ENCODE peak calls at places on chromosomes 7 and 10, in four cellular contexts. One of them, this sample, is unnamed.

GRCh38 chr7:132004528-132004927 is 448.1 kb upstream of the PODXL start:
- DNase-seq in neuronal stem cell: no peak
- DNase-seq in ovary: peak
- DNase-seq in RWPE2: no peak
- DNase-seq in this sample: no peak

GRCh38 chr10:133062085-133062484 is 25.6 kb upstream of the ADGRA1 start:
- DNase-seq in neuronal stem cell: no peak
- DNase-seq in ovary: no peak
- DNase-seq in RWPE2: no peak
- DNase-seq in this sample: no peak

GRCh38 chr10:42549851-42550250 is 88.5 kb downstream of the ZNF33B start:
- DNase-seq in RWPE2: no peak
- DNase-seq in neuronal stem cell: no peak
- DNase-seq in ovary: no peak
- DNase-seq in this sample: no peak

GRCh38 chr10:103855424-103855823 is at the start of gene SH3PXD2A:
- DNase-seq in neuronal stem cell: peak
- DNase-seq in RWPE2: no peak
- DNase-seq in ovary: peak
- DNase-seq in this sample: no peak

GRCh38 chr10:131212763-131213325 is 98.7 kb downstream of the TCERG1L start:
- DNase-seq in RWPE2: peak
- DNase-seq in ovary: no peak
- DNase-seq in neuronal stem cell: no peak
- DNase-seq in this sample: no peak

GRCh38 chr10:99579971-99580370 is 40.3 kb downstream of the SLC25A28 start:
- DNase-seq in ovary: no peak
- DNase-seq in RWPE2: no peak
- DNase-seq in neuronal stem cell: no peak
- DNase-seq in this sample: no peak

GRCh38 chr10:124461642-124462347 is at the start of gene LHPP:
- DNase-seq in ovary: peak
- DNase-seq in RWPE2: no peak
- DNase-seq in neuronal stem cell: peak
- DNase-seq in this sample: peak

GRCh38 chr10:98030093-98030821 is at the start of gene CRTAC1:
- DNase-seq in ovary: peak
- DNase-seq in RWPE2: no peak
- DNase-seq in neuronal stem cell: peak
- DNase-seq in this sample: no peak

GRCh38 chr10:69876931-69877330 is 75.2 kb downstream of the COL13A1 start:
- DNase-seq in RWPE2: no peak
- DNase-seq in ovary: no peak
- DNase-seq in neuronal stem cell: no peak
- DNase-seq in this sample: no peak

GRCh38 chr7:94392391-94392782 is 2.3 kb upstream of the COL1A2 start:
- DNase-seq in RWPE2: no peak
- DNase-seq in neuronal stem cell: no peak
- DNase-seq in ovary: no peak
- DNase-seq in this sample: no peak

GRCh38 chr7:30445770-30446169 is 32.8 kb downstream of the NOD1 start:
- DNase-seq in neuronal stem cell: no peak
- DNase-seq in ovary: peak
- DNase-seq in RWPE2: no peak
- DNase-seq in this sample: no peak

GRCh38 chr10:103736763-103737162 is 118.6 kb downstream of the SH3PXD2A start:
- DNase-seq in ovary: no peak
- DNase-seq in neuronal stem cell: peak
- DNase-seq in RWPE2: no peak
- DNase-seq in this sample: no peak

GRCh38 chr10:69846252-69847000 is 44.7 kb downstream of the COL13A1 start:
- DNase-seq in neuronal stem cell: no peak
- DNase-seq in ovary: no peak
- DNase-seq in RWPE2: no peak
- DNase-seq in this sample: no peak

GRCh38 chr7:12570148-12570528 is 382 bp upstream of the SCIN start:
- DNase-seq in neuronal stem cell: no peak
- DNase-seq in ovary: no peak
- DNase-seq in RWPE2: no peak
- DNase-seq in this sample: no peak

GRCh38 chr10:21584834-21585530 is 51.0 kb downstream of the MLLT10 start:
- DNase-seq in ovary: no peak
- DNase-seq in RWPE2: no peak
- DNase-seq in neuronal stem cell: no peak
- DNase-seq in this sample: no peak

GRCh38 chr7:77481615-77482014 is 55.5 kb upstream of the PTPN12 start:
- DNase-seq in RWPE2: no peak
- DNase-seq in neuronal stem cell: no peak
- DNase-seq in ovary: no peak
- DNase-seq in this sample: no peak

GRCh38 chr10:133309111-133309719 is 501 bp downstream of the ZNF511 start:
- DNase-seq in RWPE2: peak
- DNase-seq in ovary: peak
- DNase-seq in neuronal stem cell: peak
- DNase-seq in this sample: no peak

GRCh38 chr10:122112625-122113160 is 123.7 kb downstream of the TACC2 start:
- DNase-seq in ovary: peak
- DNase-seq in RWPE2: peak
- DNase-seq in neuronal stem cell: peak
- DNase-seq in this sample: peak

GRCh38 chr7:156751319-156751718 is 110.7 kb downstream of the RNF32 start:
- DNase-seq in ovary: no peak
- DNase-seq in RWPE2: no peak
- DNase-seq in neuronal stem cell: no peak
- DNase-seq in this sample: peak

GRCh38 chr10:33245343-33245742 is 89.1 kb downstream of the NRP1 start:
- DNase-seq in neuronal stem cell: no peak
- DNase-seq in RWPE2: no peak
- DNase-seq in ovary: no peak
- DNase-seq in this sample: no peak

GRCh38 chr7:2278026-2278425 is 36.0 kb downstream of the NUDT1 start:
- DNase-seq in neuronal stem cell: no peak
- DNase-seq in ovary: no peak
- DNase-seq in RWPE2: no peak
- DNase-seq in this sample: no peak

GRCh38 chr7:148987751-148988512 is 40.4 kb downstream of the PDIA4 start:
- DNase-seq in RWPE2: no peak
- DNase-seq in ovary: no peak
- DNase-seq in neuronal stem cell: no peak
- DNase-seq in this sample: no peak

GRCh38 chr7:56009695-56010094 is 41.5 kb downstream of the PSPH start:
- DNase-seq in neuronal stem cell: no peak
- DNase-seq in RWPE2: peak
- DNase-seq in ovary: no peak
- DNase-seq in this sample: no peak

GRCh38 chr7:2010101-2010500 is 222.6 kb downstream of the MAD1L1 start:
- DNase-seq in RWPE2: peak
- DNase-seq in ovary: peak
- DNase-seq in neuronal stem cell: no peak
- DNase-seq in this sample: no peak

GRCh38 chr7:105353752-105354328 is 34.9 kb downstream of the SRPK2 start:
- DNase-seq in neuronal stem cell: no peak
- DNase-seq in RWPE2: no peak
- DNase-seq in ovary: peak
- DNase-seq in this sample: no peak

GRCh38 chr7:66946545-66946944 is 25.5 kb downstream of the TMEM248 start:
- DNase-seq in RWPE2: no peak
- DNase-seq in ovary: no peak
- DNase-seq in neuronal stem cell: no peak
- DNase-seq in this sample: no peak

GRCh38 chr7:20438248-20438647 is 107.5 kb downstream of the ITGB8 start:
- DNase-seq in ovary: no peak
- DNase-seq in RWPE2: no peak
- DNase-seq in neuronal stem cell: no peak
- DNase-seq in this sample: no peak

DNA sequence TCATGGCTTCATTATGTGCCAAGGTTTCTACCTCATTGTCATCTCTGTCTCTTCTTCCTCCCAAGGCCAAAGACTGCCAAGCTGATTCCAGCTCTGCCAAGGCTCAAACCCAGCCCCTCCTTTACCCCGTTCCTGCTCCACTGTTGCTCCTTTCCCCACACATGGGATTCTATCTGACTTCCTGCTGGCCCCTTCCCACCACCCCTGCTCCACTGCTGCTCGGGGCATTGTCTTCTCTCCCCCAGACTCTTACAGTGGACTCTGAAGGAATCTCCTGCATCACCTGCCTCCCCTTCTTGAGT is 86.3 kb downstream of the COBL start:
- DNase-seq in neuronal stem cell: no peak
- DNase-seq in RWPE2: no peak
- DNase-seq in ovary: no peak
- DNase-seq in this sample: no peak
- H3K4me3 ChIP-seq in neuronal stem cell: no peak
- H3K4me3 ChIP-seq in RWPE2: no peak
- H3K4me3 ChIP-seq in ovary: no peak
- H3K4me3 ChIP-seq in this sample: no peak

GRCh38 chr10:4843525-4844180 is 17.6 kb downstream of the AKR1E2 start:
- DNase-seq in ovary: no peak
- DNase-seq in neuronal stem cell: no peak
- DNase-seq in RWPE2: no peak
- DNase-seq in this sample: no peak

GRCh38 chr10:4848341-4849041 is 22.5 kb downstream of the AKR1E2 start:
- DNase-seq in neuronal stem cell: no peak
- DNase-seq in RWPE2: no peak
- DNase-seq in ovary: no peak
- DNase-seq in this sample: no peak

GRCh38 chr10:4847580-4848020 is 21.6 kb downstream of the AKR1E2 start:
- DNase-seq in neuronal stem cell: no peak
- DNase-seq in ovary: no peak
- DNase-seq in RWPE2: no peak
- DNase-seq in this sample: peak

GRCh38 chr10:4844864-4845263 is 18.9 kb downstream of the AKR1E2 start:
- DNase-seq in ovary: no peak
- DNase-seq in neuronal stem cell: no peak
- DNase-seq in RWPE2: no peak
- DNase-seq in this sample: no peak

GRCh38 chr10:4845766-4846165 is 19.8 kb downstream of the AKR1E2 start:
- DNase-seq in neuronal stem cell: no peak
- DNase-seq in RWPE2: no peak
- DNase-seq in ovary: no peak
- DNase-seq in this sample: no peak
- H3K4me3 ChIP-seq in neuronal stem cell: no peak
- H3K4me3 ChIP-seq in RWPE2: no peak
- H3K4me3 ChIP-seq in ovary: no peak
- H3K4me3 ChIP-seq in this sample: no peak

DNA sequence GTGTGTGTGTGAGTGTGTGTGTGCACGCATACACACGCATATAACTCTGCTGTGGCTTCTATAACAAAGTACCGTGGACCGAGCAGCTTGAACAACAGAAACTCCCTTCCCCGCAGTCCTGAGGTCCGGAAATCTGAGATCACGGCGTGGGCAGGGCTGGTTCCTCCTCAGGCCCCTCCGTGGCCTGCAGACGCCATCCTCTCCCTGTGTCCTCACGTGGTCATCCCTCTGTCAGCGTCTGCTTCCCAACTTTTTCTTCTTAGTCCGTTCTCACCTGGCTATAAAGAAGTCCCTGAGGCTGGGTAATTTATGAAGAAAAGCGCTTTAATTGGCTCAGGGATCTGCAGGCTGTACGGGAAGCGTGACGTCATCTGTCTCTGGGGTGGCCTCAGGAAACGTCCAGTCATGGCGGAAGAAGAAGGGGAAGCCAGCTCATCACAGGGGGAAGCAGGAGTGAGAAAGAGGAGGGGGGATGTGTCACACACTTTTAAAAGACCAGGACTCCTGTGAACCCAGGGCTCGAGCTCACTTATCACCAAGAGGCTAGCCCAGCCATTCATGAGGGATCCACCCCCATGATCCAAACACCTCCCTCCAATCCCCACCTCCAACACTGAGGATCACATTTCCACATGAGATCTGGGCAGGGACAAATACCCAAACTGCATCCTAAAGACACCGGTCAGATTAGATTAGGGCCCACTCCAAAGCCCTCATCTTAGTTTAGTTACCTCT is 91.2 kb upstream of the INSIG1 start:
- DNase-seq in ovary: no peak
- DNase-seq in RWPE2: no peak
- DNase-seq in neuronal stem cell: no peak
- DNase-seq in this sample: peak
- H3K4me3 ChIP-seq in ovary: no peak
- H3K4me3 ChIP-seq in RWPE2: no peak
- H3K4me3 ChIP-seq in neuronal stem cell: no peak
- H3K4me3 ChIP-seq in this sample: peak

DNA sequence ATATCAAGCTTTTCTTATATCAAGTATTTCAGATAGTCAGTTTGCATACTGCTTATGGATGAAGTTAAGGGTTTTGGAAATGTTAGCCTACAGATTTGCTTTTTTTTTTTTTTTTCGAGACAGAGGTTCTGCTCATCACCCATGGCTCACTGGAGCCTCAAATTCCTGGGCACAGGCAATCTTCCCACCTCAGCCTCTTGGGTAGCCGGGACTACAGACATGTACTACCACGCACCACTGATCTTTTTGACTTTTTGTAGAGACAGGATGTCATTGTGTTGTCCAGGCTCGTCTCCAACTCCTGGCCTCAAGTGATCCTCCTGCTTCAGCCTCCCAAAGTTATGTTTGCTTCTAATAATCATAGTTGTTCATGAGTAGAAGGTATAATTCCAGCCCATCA is 35.7 kb upstream of the HDAC9 start:
- DNase-seq in ovary: no peak
- DNase-seq in neuronal stem cell: no peak
- DNase-seq in RWPE2: no peak
- DNase-seq in this sample: no peak
- H3K4me3 ChIP-seq in ovary: no peak
- H3K4me3 ChIP-seq in neuronal stem cell: no peak
- H3K4me3 ChIP-seq in RWPE2: no peak
- H3K4me3 ChIP-seq in this sample: no peak

This sample was measured in AG09309.